ENCODE peak calls at places on chromosome 20, in ten cellular contexts. One of them, this sample, is unnamed.

GRCh38 chr20:22999756-23000155 is 35.4 kb upstream of the SSTR4 start:
- DNase-seq in A549: peak; percentile 47
- DNase-seq in prostate gland: peak; percentile 37
- DNase-seq in endothelial cell of umbilical vein: no peak
- DNase-seq in colonic mucosa: no peak
- DNase-seq in fibroblast of lung: no peak
- DNase-seq in pancreas: no peak
- DNase-seq in tibial artery: no peak
- DNase-seq in endodermal cell: no peak
- DNase-seq in lung: no peak
- DNase-seq in this sample: no peak

GRCh38 chr20:58102252-58102651 is 126.2 kb downstream of the ANKRD60 start:
- DNase-seq in A549: no peak
- DNase-seq in prostate gland: no peak
- DNase-seq in endothelial cell of umbilical vein: no peak
- DNase-seq in colonic mucosa: no peak
- DNase-seq in fibroblast of lung: peak; percentile 80
- DNase-seq in pancreas: no peak
- DNase-seq in tibial artery: no peak
- DNase-seq in endodermal cell: no peak
- DNase-seq in lung: no peak
- DNase-seq in this sample: no peak

GRCh38 chr20:61525781-61526431 is 273.8 kb downstream of the CDH4 start:
- DNase-seq in A549: no peak
- DNase-seq in prostate gland: no peak
- DNase-seq in endothelial cell of umbilical vein: no peak
- DNase-seq in colonic mucosa: no peak
- DNase-seq in fibroblast of lung: peak; percentile 25
- DNase-seq in pancreas: no peak
- DNase-seq in tibial artery: no peak
- DNase-seq in endodermal cell: no peak
- DNase-seq in lung: no peak
- DNase-seq in this sample: no peak

GRCh38 chr20:32737371-32738223 is 5.7 kb downstream of the COMMD7 start:
- DNase-seq in A549: no peak
- DNase-seq in prostate gland: no peak
- DNase-seq in endothelial cell of umbilical vein: peak; percentile 67
- DNase-seq in colonic mucosa: no peak
- DNase-seq in fibroblast of lung: peak; percentile 91
- DNase-seq in pancreas: no peak
- DNase-seq in tibial artery: no peak
- DNase-seq in endodermal cell: no peak
- DNase-seq in lung: no peak
- DNase-seq in this sample: no peak

GRCh38 chr20:17680128-17680835 is 1.8 kb downstream of the RRBP1 start:
- DNase-seq in A549: peak; percentile 78
- DNase-seq in prostate gland: no peak
- DNase-seq in endothelial cell of umbilical vein: peak; percentile 46
- DNase-seq in colonic mucosa: peak; percentile 82
- DNase-seq in fibroblast of lung: peak; percentile 61
- DNase-seq in pancreas: peak; percentile 80
- DNase-seq in tibial artery: peak; percentile 57
- DNase-seq in endodermal cell: peak; percentile 87
- DNase-seq in lung: peak; percentile 75
- DNase-seq in this sample: peak; percentile 39

GRCh38 chr20:62989201-62989601 is 17.6 kb downstream of the BHLHE23 start:
- DNase-seq in A549: no peak
- DNase-seq in prostate gland: no peak
- DNase-seq in endothelial cell of umbilical vein: no peak
- DNase-seq in colonic mucosa: no peak
- DNase-seq in fibroblast of lung: no peak
- DNase-seq in pancreas: no peak
- DNase-seq in tibial artery: no peak
- DNase-seq in endodermal cell: no peak
- DNase-seq in lung: no peak
- DNase-seq in this sample: no peak

GRCh38 chr20:12928755-12929401 is 79.9 kb upstream of the SPTLC3 start:
- DNase-seq in A549: no peak
- DNase-seq in prostate gland: no peak
- DNase-seq in endothelial cell of umbilical vein: peak; percentile 77
- DNase-seq in colonic mucosa: no peak
- DNase-seq in fibroblast of lung: peak; percentile 93
- DNase-seq in pancreas: no peak
- DNase-seq in tibial artery: no peak
- DNase-seq in endodermal cell: no peak
- DNase-seq in lung: no peak
- DNase-seq in this sample: no peak

GRCh38 chr20:53222932-53223331 is 250.8 kb downstream of the TSHZ2 start:
- DNase-seq in A549: no peak
- DNase-seq in prostate gland: no peak
- DNase-seq in endothelial cell of umbilical vein: no peak
- DNase-seq in colonic mucosa: no peak
- DNase-seq in fibroblast of lung: no peak
- DNase-seq in pancreas: no peak
- DNase-seq in tibial artery: no peak
- DNase-seq in endodermal cell: no peak
- DNase-seq in lung: no peak
- DNase-seq in this sample: no peak

GRCh38 chr20:45630366-45630765 is 718 bp downstream of the WFDC9 start:
- DNase-seq in A549: no peak
- DNase-seq in prostate gland: no peak
- DNase-seq in endothelial cell of umbilical vein: no peak
- DNase-seq in colonic mucosa: no peak
- DNase-seq in fibroblast of lung: peak; percentile 3
- DNase-seq in pancreas: no peak
- DNase-seq in tibial artery: no peak
- DNase-seq in endodermal cell: no peak
- DNase-seq in lung: no peak
- DNase-seq in this sample: no peak

GRCh38 chr20:31811796-31812728 is 7.1 kb upstream of the MYLK2 start:
- DNase-seq in A549: no peak
- DNase-seq in prostate gland: no peak
- DNase-seq in endothelial cell of umbilical vein: peak; percentile 69
- DNase-seq in colonic mucosa: no peak
- DNase-seq in fibroblast of lung: peak; percentile 89
- DNase-seq in pancreas: peak; percentile 45
- DNase-seq in tibial artery: no peak
- DNase-seq in endodermal cell: no peak
- DNase-seq in lung: no peak
- DNase-seq in this sample: no peak

GRCh38 chr20:59163641-59164530 is at the start of gene ZNF831:
- DNase-seq in A549: no peak
- DNase-seq in prostate gland: no peak
- DNase-seq in endothelial cell of umbilical vein: no peak
- DNase-seq in colonic mucosa: no peak
- DNase-seq in fibroblast of lung: no peak
- DNase-seq in pancreas: no peak
- DNase-seq in tibial artery: no peak
- DNase-seq in endodermal cell: no peak
- DNase-seq in lung: no peak
- DNase-seq in this sample: no peak

GRCh38 chr20:59161626-59162170 is 1.9 kb upstream of the ZNF831 start:
- DNase-seq in A549: no peak
- DNase-seq in prostate gland: no peak
- DNase-seq in endothelial cell of umbilical vein: no peak
- DNase-seq in colonic mucosa: no peak
- DNase-seq in fibroblast of lung: no peak
- DNase-seq in pancreas: no peak
- DNase-seq in tibial artery: no peak
- DNase-seq in endodermal cell: no peak
- DNase-seq in lung: no peak
- DNase-seq in this sample: no peak

GRCh38 chr20:59164681-59165388 is 1.2 kb downstream of the ZNF831 start:
- DNase-seq in A549: no peak
- DNase-seq in prostate gland: no peak
- DNase-seq in endothelial cell of umbilical vein: no peak
- DNase-seq in colonic mucosa: no peak
- DNase-seq in fibroblast of lung: no peak
- DNase-seq in pancreas: no peak
- DNase-seq in tibial artery: no peak
- DNase-seq in endodermal cell: no peak
- DNase-seq in lung: no peak
- DNase-seq in this sample: no peak

GRCh38 chr20:59165389-59165785 is 1.8 kb downstream of the ZNF831 start:
- DNase-seq in A549: no peak
- DNase-seq in prostate gland: no peak
- DNase-seq in endothelial cell of umbilical vein: no peak
- DNase-seq in colonic mucosa: peak; percentile 63
- DNase-seq in fibroblast of lung: no peak
- DNase-seq in pancreas: no peak
- DNase-seq in tibial artery: no peak
- DNase-seq in endodermal cell: no peak
- DNase-seq in lung: no peak
- DNase-seq in this sample: no peak

DNA sequence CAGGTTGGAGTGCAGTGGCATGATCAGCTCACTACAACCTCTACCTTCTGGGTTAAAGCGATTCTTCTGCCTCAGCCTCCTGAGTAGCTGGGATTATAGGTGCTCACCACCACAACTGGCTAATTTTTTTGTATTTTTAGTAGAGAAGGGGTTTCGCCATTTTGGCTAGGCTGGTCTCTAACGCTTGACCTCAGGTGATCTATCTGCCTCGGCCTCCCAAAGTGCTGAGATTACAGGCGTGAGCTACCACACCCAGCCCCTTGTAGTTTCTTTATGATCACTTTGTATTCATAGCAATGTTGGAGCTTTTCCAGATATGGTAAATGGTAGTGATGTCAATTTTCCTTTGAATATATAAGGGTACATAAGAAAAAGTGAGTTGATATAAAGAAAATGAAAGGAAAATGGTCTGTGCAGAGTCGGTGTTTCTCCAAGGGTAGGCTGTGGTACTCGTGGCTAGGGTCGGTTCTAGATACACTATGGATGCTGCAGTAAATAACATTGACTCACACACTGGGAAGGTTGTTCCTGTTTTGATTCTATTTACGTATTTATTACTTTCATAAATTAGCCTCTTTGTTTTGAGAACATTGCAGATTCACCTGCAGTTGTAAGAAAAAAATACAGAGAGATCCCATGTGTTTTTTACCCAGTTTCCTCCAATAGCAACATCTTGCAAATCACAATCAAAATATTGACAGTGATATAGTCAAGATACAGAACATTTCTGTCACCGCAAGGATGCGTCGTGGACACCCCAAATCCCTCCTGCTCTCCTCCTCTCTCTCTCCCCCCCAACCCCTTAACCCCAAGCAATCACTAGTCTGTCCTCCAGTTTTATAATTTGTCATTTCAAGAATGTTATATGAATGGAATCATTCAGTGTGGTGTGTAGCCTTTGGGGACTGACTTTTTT is 2.4 kb downstream of the ZNF831 start:
- DNase-seq in A549: no peak
- DNase-seq in prostate gland: no peak
- DNase-seq in endothelial cell of umbilical vein: no peak
- DNase-seq in colonic mucosa: no peak
- DNase-seq in fibroblast of lung: no peak
- DNase-seq in pancreas: no peak
- DNase-seq in tibial artery: no peak
- DNase-seq in endodermal cell: peak; percentile 8
- DNase-seq in lung: no peak
- DNase-seq in this sample: no peak
- H3K4me1 ChIP-seq in A549: no peaks in the 10 kb centered on the region
- H3K4me1 ChIP-seq in prostate gland: no peaks in the 10 kb centered on the region
- H3K4me1 ChIP-seq in endothelial cell of umbilical vein: no peaks in the 10 kb centered on the region
- H3K4me1 ChIP-seq in colonic mucosa: peaks cover 4% of the 10 kb centered on the region
- H3K4me1 ChIP-seq in fibroblast of lung: no peaks in the 10 kb centered on the region
- H3K4me1 ChIP-seq in pancreas: no peaks in the 10 kb centered on the region
- H3K4me1 ChIP-seq in tibial artery: no peaks in the 10 kb centered on the region
- H3K4me1 ChIP-seq in endodermal cell: peaks cover 4% of the 10 kb centered on the region
- H3K4me1 ChIP-seq in lung: no peaks in the 10 kb centered on the region
- H3K4me1 ChIP-seq in this sample: no peaks in the 10 kb centered on the region

GRCh38 chr20:2252419-2253060 is 43.3 kb upstream of the TGM3 start:
- DNase-seq in A549: no peak
- DNase-seq in prostate gland: no peak
- DNase-seq in endothelial cell of umbilical vein: no peak
- DNase-seq in colonic mucosa: no peak
- DNase-seq in fibroblast of lung: no peak
- DNase-seq in pancreas: no peak
- DNase-seq in tibial artery: no peak
- DNase-seq in endodermal cell: no peak
- DNase-seq in lung: no peak
- DNase-seq in this sample: no peak
- H3K27ac ChIP-seq in A549: no peak overlapping the region
- H3K27ac ChIP-seq in prostate gland: no peak overlapping the region
- H3K27ac ChIP-seq in endothelial cell of umbilical vein: no peak overlapping the region
- H3K27ac ChIP-seq in colonic mucosa: no peak overlapping the region
- H3K27ac ChIP-seq in fibroblast of lung: no peak overlapping the region
- H3K27ac ChIP-seq in pancreas: no peak overlapping the region
- H3K27ac ChIP-seq in tibial artery: no peak overlapping the region
- H3K27ac ChIP-seq in endodermal cell: no peak overlapping the region
- H3K27ac ChIP-seq in lung: no peak overlapping the region
- H3K27ac ChIP-seq in this sample: no peak overlapping the region

DNA sequence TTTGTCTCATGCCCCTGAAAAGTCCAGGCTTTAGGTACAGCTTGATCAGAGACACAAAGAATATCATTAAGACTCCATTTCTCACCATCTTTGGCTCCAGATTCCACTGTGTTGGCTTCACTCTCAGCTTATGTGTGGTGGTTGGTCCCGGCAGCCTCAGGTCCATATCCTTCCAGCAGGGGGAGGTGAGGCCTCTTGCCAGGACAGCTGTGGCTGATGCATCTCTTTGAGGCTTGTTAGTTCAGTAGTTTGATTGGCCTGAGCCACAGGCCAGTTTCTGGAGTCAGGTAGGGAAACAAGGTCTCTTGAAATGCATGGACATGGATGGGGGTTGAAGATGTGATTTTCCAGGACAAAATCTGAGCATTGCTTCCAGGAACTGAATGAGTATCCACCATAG is 62.4 kb downstream of the JAG1 start:
- DNase-seq in A549: no peak
- DNase-seq in prostate gland: peak; percentile 33
- DNase-seq in endothelial cell of umbilical vein: peak; percentile 41
- DNase-seq in colonic mucosa: no peak
- DNase-seq in fibroblast of lung: peak; percentile 47
- DNase-seq in pancreas: no peak
- DNase-seq in tibial artery: peak; percentile 40
- DNase-seq in endodermal cell: peak; percentile 94
- DNase-seq in lung: no peak
- DNase-seq in this sample: peak; percentile 51
- TF ChIP-seq CTCF in A549: peak; percentile 12
- TF ChIP-seq CTCF in prostate gland: peak; percentile 51
- TF ChIP-seq CTCF in endothelial cell of umbilical vein: peak; percentile 56
- TF ChIP-seq CTCF in colonic mucosa: peak; percentile 29
- TF ChIP-seq CTCF in fibroblast of lung: peak; percentile 58
- TF ChIP-seq CTCF in pancreas: no peak
- TF ChIP-seq CTCF in tibial artery: peak; percentile 31
- TF ChIP-seq CTCF in endodermal cell: peak; percentile 86
- TF ChIP-seq CTCF in lung: no peak
- TF ChIP-seq CTCF in this sample: peak; percentile 41

DNA sequence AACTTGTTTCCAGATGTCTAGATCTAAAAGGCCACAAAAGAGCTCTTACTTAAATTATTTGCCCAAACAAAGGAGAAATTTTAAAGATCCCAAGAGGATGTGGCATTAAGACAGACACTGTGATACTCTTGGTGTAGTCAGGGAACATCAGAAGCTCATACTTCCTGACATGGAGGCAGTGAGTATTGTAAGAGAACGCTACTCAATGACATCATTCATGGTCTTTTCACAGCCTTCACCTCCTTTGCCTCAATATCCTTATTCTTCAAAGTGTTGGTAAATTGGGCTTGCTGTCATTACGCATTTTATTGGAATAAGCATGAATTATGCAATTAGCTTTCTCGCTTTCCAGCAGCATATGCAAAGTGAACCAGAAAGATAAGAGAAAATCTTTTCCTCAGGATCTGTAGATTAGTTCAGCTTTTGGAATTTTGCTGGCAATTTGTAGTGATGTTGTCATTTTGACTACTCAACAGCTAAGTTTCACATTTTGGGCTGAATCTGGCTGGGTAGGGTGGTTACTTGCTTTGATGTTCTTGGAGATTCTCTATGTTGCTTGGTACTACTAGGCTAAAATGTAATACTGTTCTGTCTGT is 1012.2 kb downstream of the KIF16B start:
- DNase-seq in A549: no peak
- DNase-seq in prostate gland: no peak
- DNase-seq in endothelial cell of umbilical vein: no peak
- DNase-seq in colonic mucosa: no peak
- DNase-seq in fibroblast of lung: no peak
- DNase-seq in pancreas: no peak
- DNase-seq in tibial artery: no peak
- DNase-seq in endodermal cell: no peak
- DNase-seq in lung: no peak
- DNase-seq in this sample: no peak
- H3K4me1 ChIP-seq in A549: no peaks in the 10 kb centered on the region
- H3K4me1 ChIP-seq in prostate gland: no peaks in the 10 kb centered on the region
- H3K4me1 ChIP-seq in endothelial cell of umbilical vein: no peaks in the 10 kb centered on the region
- H3K4me1 ChIP-seq in colonic mucosa: no peaks in the 10 kb centered on the region
- H3K4me1 ChIP-seq in fibroblast of lung: no peaks in the 10 kb centered on the region
- H3K4me1 ChIP-seq in pancreas: no peaks in the 10 kb centered on the region
- H3K4me1 ChIP-seq in tibial artery: no peaks in the 10 kb centered on the region
- H3K4me1 ChIP-seq in endodermal cell: no peaks in the 10 kb centered on the region
- H3K4me1 ChIP-seq in lung: no peaks in the 10 kb centered on the region
- H3K4me1 ChIP-seq in this sample: no peaks in the 10 kb centered on the region

This sample was measured in thyroid gland.